ENCODE peak calls at places on chromosomes 1 and 21, in seven cellular contexts. H is GM19239; O is Right ventricle myocardium superior; P is adrenal gland; A is Daoy; L is activated CD4-positive, alpha-beta memory T cell treated with anti-CD3 and anti-CD28 coated beads, Interleukin-2, amount 10 ng/mL, durations not matched to agents 7 days and 5 days; W is hippocampal formation. T is an unnamed sample.

GRCh38 chr1:182575540-182576149 is 13.4 kb downstream of the RNASEL start:
- DNase-seq in H (no peak), O (no peak), P (no peak), A (peak; percentile 19), L (no peak), W (no peak), T (no peak)

GRCh38 chr1:223207293-223208066 is 64.4 kb upstream of the TLR5 start:
- DNase-seq in H (no peak), O (no peak), P (no peak), A (peak; percentile 80), L (no peak), W (no peak), T (no peak)

GRCh38 chr1:206854401-206855129 is 10.9 kb upstream of the IL20 start:
- DNase-seq in H (no peak), O (no peak), P (no peak), A (peak; percentile 41), L (no peak), W (no peak), T (no peak)

GRCh38 chr1:29849038-29849750 is 612.9 kb downstream of the PTPRU start:
- DNase-seq in H (peak; percentile 13), O (no peak), P (peak; percentile 23), A (peak; percentile 36), L (peak; percentile 52), W (no peak), T (no peak)

GRCh38 chr1:31064685-31065309 is 720 bp downstream of the PUM1 start:
- DNase-seq in H (no peak), O (peak; percentile 47), P (peak; percentile 33), A (peak; percentile 32), L (no peak), W (peak; percentile 47), T (no peak)

GRCh38 chr1:64161347-64162080 is 41.9 kb upstream of the UBE2U start:
- DNase-seq in H (no peak), O (no peak), P (no peak), A (peak; percentile 13), L (no peak), W (no peak), T (no peak)

GRCh38 chr1:207868769-207869721 is 41.9 kb downstream of the CD34 start:
- DNase-seq in H (peak; percentile 80), O (peak; percentile 91), P (peak; percentile 82), A (peak; percentile 87), L (peak; percentile 76), W (peak; percentile 66), T (peak; percentile 70)

GRCh38 chr21:25176637-25177412 is 430.5 kb downstream of the MRPL39 start:
- DNase-seq in H (no peak), O (no peak), P (no peak), A (no peak), L (no peak), W (no peak), T (no peak)

GRCh38 chr1:32032287-32032639 is 18.6 kb downstream of the KHDRBS1 start:
- DNase-seq in H (no peak), O (no peak), P (no peak), A (no peak), L (no peak), W (no peak), T (no peak)

GRCh38 chr1:157438236-157439012 is 113.9 kb downstream of the FCRL5 start:
- DNase-seq in H (no peak), O (no peak), P (no peak), A (no peak), L (no peak), W (no peak), T (no peak)

GRCh38 chr1:167661527-167662436 is 31.8 kb downstream of the RCSD1 start:
- DNase-seq in H (no peak), O (no peak), P (no peak), A (peak; percentile 57), L (no peak), W (no peak), T (no peak)

GRCh38 chr1:68151690-68152089 is 80.6 kb downstream of the WLS start:
- DNase-seq in H (no peak), O (no peak), P (no peak), A (no peak), L (no peak), W (no peak), T (no peak)

GRCh38 chr1:227459977-227460376 is 103.4 kb upstream of the ZNF678 start:
- DNase-seq in H (no peak), O (no peak), P (no peak), A (no peak), L (no peak), W (no peak), T (no peak)

GRCh38 chr1:12629974-12630760 is 12.2 kb upstream of the DHRS3 start:
- DNase-seq in H (no peak), O (no peak), P (no peak), A (no peak), L (no peak), W (no peak), T (no peak)

GRCh38 chr1:107140703-107141490 is at the start of gene NTNG1:
- DNase-seq in H (no peak), O (peak; percentile 40), P (no peak), A (peak; percentile 52), L (no peak), W (no peak), T (no peak)

GRCh38 chr1:33010946-33011731 is 25.5 kb downstream of the AK2 start:
- DNase-seq in H (no peak), O (peak; percentile 55), P (peak; percentile 45), A (no peak), L (no peak), W (no peak), T (no peak)

GRCh38 chr1:221227872-221228337 is 348.7 kb downstream of the HLX start:
- DNase-seq in H (no peak), O (no peak), P (no peak), A (no peak), L (no peak), W (no peak), T (no peak)

GRCh38 chr1:180586671-180587155 is 27.9 kb downstream of the OVAAL start:
- DNase-seq in H (no peak), O (no peak), P (peak; percentile 55), A (peak; percentile 65), L (no peak), W (no peak), T (no peak)

GRCh38 chr1:54699936-54700525 is 15.6 kb upstream of the TTC4 start:
- DNase-seq in H (no peak), O (no peak), P (no peak), A (no peak), L (no peak), W (no peak), T (no peak)

GRCh38 chr1:171506525-171507304 is 21.4 kb downstream of the PRRC2C start:
- DNase-seq in H (no peak), O (no peak), P (no peak), A (no peak), L (no peak), W (no peak), T (no peak)

GRCh38 chr1:77039739-77040138 is 172.5 kb downstream of the ST6GALNAC5 start:
- DNase-seq in H (no peak), O (no peak), P (peak; percentile 84), A (peak; percentile 95), L (no peak), W (no peak), T (no peak)

GRCh38 chr1:110208916-110209650 is 1.0 kb upstream of the KCNC4 start:
- DNase-seq in H (no peak), O (no peak), P (no peak), A (no peak), L (no peak), W (no peak), T (no peak)

T was measured in activated T-helper 9 cell treated with anti-CD3 and anti-CD28 coated beads, Interleukin-2, amount 50 U/mL, for 16 hours.